ENCODE peak calls at places on chromosomes 6 and 20, in five cellular contexts. N is uterus, M is AG08395, V is fibroblast of pulmonary artery, G is colonic mucosa. T is an unnamed sample.

GRCh38 chr6:1311400-1312192 is at the start of gene FOXQ1:
- DNase-seq in N (no peak), M (peak), V (no peak), G (peak), T (peak)

GRCh38 chr6:137512768-137513605 is 18.8 kb upstream of the OLIG3 start:
- DNase-seq in N (no peak), M (no peak), V (no peak), G (no peak), T (no peak)

GRCh38 chr6:132122871-132123270 is 171.7 kb upstream of the CCN2 start:
- DNase-seq in N (no peak), M (no peak), V (no peak), G (no peak), T (no peak)

GRCh38 chr6:81981812-81982211 is 229.3 kb upstream of the TENT5A start:
- DNase-seq in N (no peak), M (peak), V (peak), G (no peak), T (no peak)

GRCh38 chr6:21680611-21681010 is 87.1 kb downstream of the SOX4 start:
- DNase-seq in N (no peak), M (no peak), V (no peak), G (no peak), T (no peak)

GRCh38 chr6:91659881-91660280 is 1073.0 kb upstream of the MAP3K7 start:
- DNase-seq in N (no peak), M (no peak), V (no peak), G (no peak), T (no peak)

GRCh38 chr20:24634855-24635254 is 165.4 kb downstream of the SYNDIG1 start:
- DNase-seq in N (no peak), M (peak), V (peak), G (no peak), T (no peak)

GRCh38 chr6:170081556-170081955 is 209.3 kb downstream of the DLL1 start:
- DNase-seq in N (no peak), M (no peak), V (no peak), G (peak), T (no peak)

GRCh38 chr6:63764318-63764916 is 128.8 kb downstream of the PHF3 start:
- DNase-seq in N (no peak), M (peak), V (peak), G (no peak), T (no peak)

GRCh38 chr20:62820208-62820961 is 3.5 kb downstream of the COL9A3 start:
- DNase-seq in N (no peak), M (no peak), V (no peak), G (no peak), T (no peak)

GRCh38 chr6:53066059-53066406 is 829 bp downstream of the FBXO9 start:
- DNase-seq in N (peak), M (peak), V (no peak), G (peak), T (peak)

GRCh38 chr6:89567635-89568390 is 70.7 kb downstream of the LYRM2 start:
- DNase-seq in N (no peak), M (no peak), V (no peak), G (no peak), T (no peak)

GRCh38 chr20:53611449-53611894 is 17.8 kb upstream of the ZNF217 start:
- DNase-seq in N (peak), M (peak), V (peak), G (no peak), T (no peak)

GRCh38 chr6:21598662-21599061 is 5.1 kb downstream of the SOX4 start:
- DNase-seq in N (no peak), M (no peak), V (peak), G (no peak), T (no peak)

GRCh38 chr20:19794941-19795340 is 36.9 kb downstream of the RIN2 start:
- DNase-seq in N (no peak), M (no peak), V (no peak), G (no peak), T (no peak)

GRCh38 chr6:154239392-154239791 is 117.2 kb downstream of the IPCEF1 start:
- DNase-seq in N (no peak), M (no peak), V (no peak), G (no peak), T (no peak)

GRCh38 chr20:33387177-33387576 is 14.1 kb downstream of the CDK5RAP1 start:
- DNase-seq in N (no peak), M (no peak), V (peak), G (no peak), T (peak)

GRCh38 chr6:158843751-158844683 is 24.8 kb upstream of the EZR start:
- DNase-seq in N (no peak), M (no peak), V (no peak), G (no peak), T (no peak)

GRCh38 chr20:1688886-1689538 is 31.4 kb upstream of the SIRPG start:
- DNase-seq in N (no peak), M (no peak), V (no peak), G (no peak), T (no peak)

GRCh38 chr20:31523361-31524283 is 9.4 kb downstream of the HM13 start:
- DNase-seq in N (no peak), M (no peak), V (peak), G (no peak), T (no peak)

GRCh38 chr6:25057121-25057520 is 121.4 kb upstream of the RIPOR2 start:
- DNase-seq in N (no peak), M (no peak), V (no peak), G (no peak), T (no peak)

GRCh38 chr6:12138377-12138776 is 126.3 kb downstream of the HIVEP1 start:
- DNase-seq in N (no peak), M (no peak), V (peak), G (no peak), T (no peak)

GRCh38 chr20:62386383-62387218 is at the start of gene RPS21:
- DNase-seq in N (peak), M (peak), V (peak), G (peak), T (peak)

GRCh38 chr6:52931351-52931750 is 21.9 kb upstream of the GSTA3 start:
- DNase-seq in N (no peak), M (no peak), V (no peak), G (no peak), T (no peak)

GRCh38 chr20:6566821-6567220 is 200.7 kb upstream of the BMP2 start:
- DNase-seq in N (no peak), M (peak), V (peak), G (no peak), T (no peak)

GRCh38 chr6:26200918-26201721 is 113.9 kb downstream of the HFE start:
- DNase-seq in N (no peak), M (no peak), V (no peak), G (no peak), T (no peak)

GRCh38 chr6:23145801-23146200 is 576.4 kb downstream of the HDGFL1 start:
- DNase-seq in N (no peak), M (peak), V (no peak), G (no peak), T (no peak)

GRCh38 chr6:125262026-125263013 is 39.4 kb downstream of the HDDC2 start:
- DNase-seq in N (no peak), M (peak), V (peak), G (no peak), T (no peak)

GRCh38 chr6:25788305-25788922 is 33.9 kb downstream of the SLC17A4 start:
- DNase-seq in N (no peak), M (peak), V (peak), G (peak), T (peak)

T was measured in psoas muscle.